ENCODE peak calls at places on chromosomes 6 and 20, in nine cellular contexts. N, U, T, E, J, B, F, G and A are unnamed samples.

GRCh38 chr6:146985966-146986365 is 218.3 kb upstream of the STXBP5 start:
- DNase-seq in N (no peak), U (no peak), T (no peak), E (no peak), J (no peak), B (no peak), F (no peak), G (no peak), A (no peak)

GRCh38 chr6:116973992-116974391 is 97.0 kb downstream of the RFX6 start:
- DNase-seq in N (no peak), U (no peak), T (no peak), E (no peak), J (no peak), B (no peak), F (no peak), G (no peak), A (no peak)

GRCh38 chr20:62860924-62861691 is 514 bp downstream of the TCFL5 start:
- DNase-seq in N (no peak), U (peak), T (no peak), E (no peak), J (peak), B (no peak), F (no peak), G (no peak), A (peak)

GRCh38 chr20:34240698-34241615 is at the start of gene ASIP:
- DNase-seq in N (no peak), U (no peak), T (no peak), E (no peak), J (peak), B (no peak), F (no peak), G (no peak), A (no peak)

GRCh38 chr6:100344761-100345160 is 120.0 kb downstream of the SIM1 start:
- DNase-seq in N (no peak), U (no peak), T (no peak), E (no peak), J (no peak), B (no peak), F (peak), G (no peak), A (no peak)

GRCh38 chr6:134065706-134066105 is 13.3 kb upstream of the SLC2A12 start:
- DNase-seq in N (no peak), U (peak), T (no peak), E (peak), J (peak), B (no peak), F (no peak), G (no peak), A (no peak)

GRCh38 chr6:5215181-5215580 is 45.6 kb downstream of the LYRM4 start:
- DNase-seq in N (no peak), U (no peak), T (no peak), E (no peak), J (no peak), B (no peak), F (no peak), G (no peak), A (no peak)

GRCh38 chr6:169810066-169810989 is 58.9 kb downstream of the ERMARD start:
- DNase-seq in N (no peak), U (no peak), T (no peak), E (peak), J (peak), B (no peak), F (no peak), G (no peak), A (peak)

GRCh38 chr6:12766365-12766764 is 49.8 kb downstream of the PHACTR1 start:
- DNase-seq in N (no peak), U (no peak), T (no peak), E (no peak), J (no peak), B (no peak), F (no peak), G (no peak), A (no peak)

GRCh38 chr6:44333942-44334341 is 8.5 kb upstream of the SPATS1 start:
- DNase-seq in N (no peak), U (no peak), T (no peak), E (no peak), J (no peak), B (no peak), F (no peak), G (peak), A (no peak)

GRCh38 chr6:56713285-56713684 is 70.6 kb upstream of the DST start:
- DNase-seq in N (no peak), U (no peak), T (peak), E (peak), J (no peak), B (peak), F (peak), G (no peak), A (no peak)

GRCh38 chr6:37783831-37784584 is 35.5 kb upstream of the ZFAND3 start:
- DNase-seq in N (peak), U (no peak), T (peak), E (no peak), J (peak), B (peak), F (no peak), G (no peak), A (no peak)

GRCh38 chr6:138991206-138991605 is 3.2 kb upstream of the REPS1 start:
- DNase-seq in N (no peak), U (no peak), T (no peak), E (no peak), J (no peak), B (peak), F (no peak), G (no peak), A (no peak)

GRCh38 chr6:444653-445275 is 53.2 kb downstream of the IRF4 start:
- DNase-seq in N (no peak), U (no peak), T (no peak), E (no peak), J (no peak), B (no peak), F (no peak), G (no peak), A (peak)

GRCh38 chr6:26044140-26045045 is 42.8 kb upstream of the HFE start:
- DNase-seq in N (no peak), U (no peak), T (no peak), E (no peak), J (no peak), B (peak), F (no peak), G (no peak), A (peak)

GRCh38 chr20:49281059-49281912 is 3.4 kb upstream of the ZNFX1 start:
- DNase-seq in N (no peak), U (peak), T (no peak), E (no peak), J (peak), B (peak), F (no peak), G (peak), A (no peak)
- TF ChIP-seq POLR2AphosphoS5 in N (peak), U (peak), T (peak), E (peak), J (no peak), B (no peak), F (no peak), G (peak), A (peak)

GRCh38 chr20:40361916-40362315 is 327.1 kb downstream of the MAFB start:
- DNase-seq in N (no peak), U (no peak), T (no peak), E (no peak), J (peak), B (no peak), F (no peak), G (no peak), A (no peak)

GRCh38 chr20:40359127-40359892 is 329.7 kb downstream of the MAFB start:
- DNase-seq in N (no peak), U (no peak), T (no peak), E (no peak), J (no peak), B (no peak), F (no peak), G (no peak), A (no peak)
- TF ChIP-seq POLR2AphosphoS5 in N (no peak), U (no peak), T (no peak), E (no peak), J (no peak), B (no peak), F (no peak), G (no peak), A (no peak)

GRCh38 chr20:37390891-37391525 is 45.1 kb downstream of the SRC start:
- DNase-seq in N (no peak), U (no peak), T (no peak), E (no peak), J (no peak), B (peak), F (no peak), G (no peak), A (peak)
- TF ChIP-seq POLR2AphosphoS5 in N (no peak), U (no peak), T (no peak), E (no peak), J (no peak), B (no peak), F (no peak), G (no peak), A (no peak)

GRCh38 chr6:85483041-85483700 is 33.3 kb downstream of the NT5E start:
- DNase-seq in N (no peak), U (peak), T (peak), E (no peak), J (peak), B (peak), F (no peak), G (no peak), A (peak)
- TF ChIP-seq POLR2AphosphoS5 in N (no peak), U (no peak), T (peak), E (no peak), J (no peak), B (no peak), F (no peak), G (no peak), A (no peak)

DNA sequence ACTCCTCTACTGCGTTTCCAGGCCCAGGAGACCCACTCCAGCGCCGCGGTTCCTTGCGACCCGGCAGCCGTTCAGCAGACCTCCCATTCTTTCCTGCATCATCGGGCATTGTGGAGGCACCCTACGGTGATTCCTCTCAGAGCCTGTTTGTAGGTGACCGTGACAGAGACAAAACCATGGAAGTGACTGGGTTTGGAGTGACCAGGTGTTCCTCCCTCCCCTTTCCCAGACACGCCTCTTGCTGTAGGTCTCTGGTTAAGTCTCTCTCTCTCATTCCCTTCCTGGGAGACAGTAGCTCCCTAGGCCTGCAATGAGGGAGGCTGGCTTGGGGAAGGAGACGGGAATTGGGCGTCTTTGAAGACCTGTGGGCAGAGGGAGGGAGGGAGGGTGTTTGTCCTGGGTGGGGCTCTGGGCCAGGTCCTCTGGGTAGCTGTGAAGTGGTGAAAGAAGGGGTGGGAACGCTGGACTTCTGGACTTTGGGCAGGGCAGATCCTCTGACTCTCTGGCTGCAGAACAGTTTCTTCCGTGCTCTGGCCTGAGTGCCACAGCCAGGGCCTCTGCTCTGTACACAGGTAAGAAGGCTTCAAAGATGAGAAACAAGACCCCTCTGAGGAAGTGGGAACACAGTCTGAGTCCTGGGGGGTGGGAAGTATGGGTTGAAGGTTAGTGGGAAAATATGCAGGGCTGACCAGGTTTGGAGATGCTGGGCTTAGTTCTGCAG is 763 bp downstream of the KLC4 start:
- DNase-seq in N (no peak), U (peak), T (peak), E (no peak), J (peak), B (peak), F (no peak), G (peak), A (no peak)
- TF ChIP-seq POLR2AphosphoS5 in N (no peak), U (no peak), T (peak), E (no peak), J (no peak), B (peak), F (no peak), G (no peak), A (no peak)

GRCh38 chr6:31859923-31860322 is 2.7 kb downstream of the NEU1 start:
- DNase-seq in N (no peak), U (no peak), T (no peak), E (no peak), J (no peak), B (no peak), F (no peak), G (no peak), A (no peak)
- TF ChIP-seq POLR2AphosphoS5 in N (no peak), U (no peak), T (no peak), E (no peak), J (no peak), B (no peak), F (no peak), G (no peak), A (no peak)